ENCODE peak calls at places on chromosome 21, in four cellular contexts. G is activated T-cell treated with anti-CD3 and anti-CD28 coated beads for 1 hour, Q is SW480, A is NCI-H748 treated with DMSO at 0.1 percent for 48 hours. M is an unnamed sample.

GRCh38 chr21:34630536-34631143 is 15.7 kb upstream of the RCAN1 start:
- DNase-seq in G (no peak), Q (peak; percentile 61), A (peak; percentile 32), M (no peak)

GRCh38 chr21:20591294-20591693 is 406.9 kb upstream of the NCAM2 start:
- DNase-seq in G (no peak), Q (no peak), A (no peak), M (no peak)

GRCh38 chr21:21137986-21138385 is 139.8 kb downstream of the NCAM2 start:
- DNase-seq in G (no peak), Q (no peak), A (no peak), M (no peak)

GRCh38 chr21:44931137-44931500 is 8.7 kb upstream of the SLX9 start:
- DNase-seq in G (no peak), Q (peak; percentile 38), A (no peak), M (no peak)

GRCh38 chr21:28447453-28447852 is 545.2 kb downstream of the LTN1 start:
- DNase-seq in G (no peak), Q (no peak), A (no peak), M (no peak)

GRCh38 chr21:45276620-45277019 is 11.1 kb downstream of the POFUT2 start:
- DNase-seq in G (no peak), Q (no peak), A (no peak), M (no peak)

GRCh38 chr21:45550552-45551210 is 8.4 kb upstream of the SLC19A1 start:
- DNase-seq in G (no peak), Q (peak; percentile 29), A (no peak), M (peak; percentile 20)

GRCh38 chr21:46056450-46056903 is 41.4 kb upstream of the COL6A2 start:
- DNase-seq in G (no peak), Q (no peak), A (no peak), M (no peak)

GRCh38 chr21:44865561-44866280 is 7.8 kb downstream of the PTTG1IP start:
- DNase-seq in G (no peak), Q (no peak), A (no peak), M (no peak)